ENCODE peak calls at places on chromosomes 1 and 21, in six cellular contexts. One of them, this sample, is unnamed.

GRCh38 chr1:63828322-63829044 is 54.7 kb downstream of the ROR1 start:
- DNase-seq in activated T-cell treated with anti-CD3 and anti-CD28 coated beads for 24 hours: no peak
- DNase-seq in hippocampal formation: no peak
- DNase-seq in progenitor cell of endocrine pancreas: no peak
- DNase-seq in Kasumi-1: no peak
- DNase-seq in occipital lobe: no peak
- DNase-seq in this sample: no peak

GRCh38 chr1:231695439-231696255 is 69.1 kb downstream of the DISC1 start:
- DNase-seq in activated T-cell treated with anti-CD3 and anti-CD28 coated beads for 24 hours: no peak
- DNase-seq in hippocampal formation: peak; percentile 27
- DNase-seq in progenitor cell of endocrine pancreas: no peak
- DNase-seq in Kasumi-1: no peak
- DNase-seq in occipital lobe: no peak
- DNase-seq in this sample: no peak

GRCh38 chr1:82177190-82177589 is 376.5 kb downstream of the ADGRL2 start:
- DNase-seq in activated T-cell treated with anti-CD3 and anti-CD28 coated beads for 24 hours: no peak
- DNase-seq in hippocampal formation: no peak
- DNase-seq in progenitor cell of endocrine pancreas: no peak
- DNase-seq in Kasumi-1: no peak
- DNase-seq in occipital lobe: no peak
- DNase-seq in this sample: no peak

GRCh38 chr1:89986020-89986419 is 8.9 kb upstream of the ZNF326 start:
- DNase-seq in activated T-cell treated with anti-CD3 and anti-CD28 coated beads for 24 hours: no peak
- DNase-seq in hippocampal formation: no peak
- DNase-seq in progenitor cell of endocrine pancreas: no peak
- DNase-seq in Kasumi-1: no peak
- DNase-seq in occipital lobe: no peak
- DNase-seq in this sample: no peak

GRCh38 chr1:65150583-65151263 is 2.7 kb downstream of the AK4 start:
- DNase-seq in activated T-cell treated with anti-CD3 and anti-CD28 coated beads for 24 hours: no peak
- DNase-seq in hippocampal formation: no peak
- DNase-seq in progenitor cell of endocrine pancreas: no peak
- DNase-seq in Kasumi-1: no peak
- DNase-seq in occipital lobe: no peak
- DNase-seq in this sample: no peak

GRCh38 chr1:218339267-218339831 is 5.8 kb upstream of the TGFB2 start:
- DNase-seq in activated T-cell treated with anti-CD3 and anti-CD28 coated beads for 24 hours: no peak
- DNase-seq in hippocampal formation: no peak
- DNase-seq in progenitor cell of endocrine pancreas: no peak
- DNase-seq in Kasumi-1: peak; percentile 34
- DNase-seq in occipital lobe: no peak
- DNase-seq in this sample: no peak

GRCh38 chr1:166947398-166948043 is 27.8 kb downstream of the ILDR2 start:
- DNase-seq in activated T-cell treated with anti-CD3 and anti-CD28 coated beads for 24 hours: no peak
- DNase-seq in hippocampal formation: peak; percentile 90
- DNase-seq in progenitor cell of endocrine pancreas: peak; percentile 39
- DNase-seq in Kasumi-1: no peak
- DNase-seq in occipital lobe: peak; percentile 82
- DNase-seq in this sample: no peak

GRCh38 chr21:35044770-35045538 is 4.1 kb downstream of the RUNX1 start:
- DNase-seq in activated T-cell treated with anti-CD3 and anti-CD28 coated beads for 24 hours: no peak
- DNase-seq in hippocampal formation: no peak
- DNase-seq in progenitor cell of endocrine pancreas: no peak
- DNase-seq in Kasumi-1: no peak
- DNase-seq in occipital lobe: no peak
- DNase-seq in this sample: no peak

GRCh38 chr1:64215576-64215975 is 12.2 kb downstream of the UBE2U start:
- DNase-seq in activated T-cell treated with anti-CD3 and anti-CD28 coated beads for 24 hours: no peak
- DNase-seq in hippocampal formation: no peak
- DNase-seq in progenitor cell of endocrine pancreas: no peak
- DNase-seq in Kasumi-1: no peak
- DNase-seq in occipital lobe: no peak
- DNase-seq in this sample: no peak

GRCh38 chr1:230717251-230717650 is 3.3 kb upstream of the AGT start:
- DNase-seq in activated T-cell treated with anti-CD3 and anti-CD28 coated beads for 24 hours: no peak
- DNase-seq in hippocampal formation: no peak
- DNase-seq in progenitor cell of endocrine pancreas: no peak
- DNase-seq in Kasumi-1: no peak
- DNase-seq in occipital lobe: no peak
- DNase-seq in this sample: no peak

GRCh38 chr1:19370453-19371170 is 58.5 kb downstream of the SLC66A1 start:
- DNase-seq in activated T-cell treated with anti-CD3 and anti-CD28 coated beads for 24 hours: no peak
- DNase-seq in hippocampal formation: no peak
- DNase-seq in progenitor cell of endocrine pancreas: no peak
- DNase-seq in Kasumi-1: no peak
- DNase-seq in occipital lobe: no peak
- DNase-seq in this sample: no peak

GRCh38 chr1:172351761-172352161 is 68.7 kb upstream of the C1orf105 start:
- DNase-seq in activated T-cell treated with anti-CD3 and anti-CD28 coated beads for 24 hours: no peak
- DNase-seq in hippocampal formation: no peak
- DNase-seq in progenitor cell of endocrine pancreas: no peak
- DNase-seq in Kasumi-1: no peak
- DNase-seq in occipital lobe: no peak
- DNase-seq in this sample: no peak

GRCh38 chr1:25694167-25694566 is 77.6 kb downstream of the MAN1C1 start:
- DNase-seq in activated T-cell treated with anti-CD3 and anti-CD28 coated beads for 24 hours: no peak
- DNase-seq in hippocampal formation: peak; percentile 18
- DNase-seq in progenitor cell of endocrine pancreas: no peak
- DNase-seq in Kasumi-1: no peak
- DNase-seq in occipital lobe: no peak
- DNase-seq in this sample: no peak

GRCh38 chr1:102252731-102253360 is 256.1 kb upstream of the OLFM3 start:
- DNase-seq in activated T-cell treated with anti-CD3 and anti-CD28 coated beads for 24 hours: no peak
- DNase-seq in hippocampal formation: no peak
- DNase-seq in progenitor cell of endocrine pancreas: no peak
- DNase-seq in Kasumi-1: no peak
- DNase-seq in occipital lobe: no peak
- DNase-seq in this sample: no peak

GRCh38 chr1:154871374-154871773 is 1.3 kb upstream of the KCNN3 start:
- DNase-seq in activated T-cell treated with anti-CD3 and anti-CD28 coated beads for 24 hours: no peak
- DNase-seq in hippocampal formation: no peak
- DNase-seq in progenitor cell of endocrine pancreas: no peak
- DNase-seq in Kasumi-1: no peak
- DNase-seq in occipital lobe: no peak
- DNase-seq in this sample: no peak

GRCh38 chr1:154583691-154584212 is 16.2 kb downstream of the CHRNB2 start:
- DNase-seq in activated T-cell treated with anti-CD3 and anti-CD28 coated beads for 24 hours: no peak
- DNase-seq in hippocampal formation: no peak
- DNase-seq in progenitor cell of endocrine pancreas: no peak
- DNase-seq in Kasumi-1: no peak
- DNase-seq in occipital lobe: no peak
- DNase-seq in this sample: no peak

GRCh38 chr1:108560143-108560429 is 186 bp downstream of the EEIG2 start:
- DNase-seq in activated T-cell treated with anti-CD3 and anti-CD28 coated beads for 24 hours: no peak
- DNase-seq in hippocampal formation: no peak
- DNase-seq in progenitor cell of endocrine pancreas: peak; percentile 16
- DNase-seq in Kasumi-1: no peak
- DNase-seq in occipital lobe: no peak
- DNase-seq in this sample: no peak

GRCh38 chr1:31639543-31639942 is 5.1 kb downstream of the PEF1 start:
- DNase-seq in activated T-cell treated with anti-CD3 and anti-CD28 coated beads for 24 hours: no peak
- DNase-seq in hippocampal formation: no peak
- DNase-seq in progenitor cell of endocrine pancreas: no peak
- DNase-seq in Kasumi-1: peak; percentile 8
- DNase-seq in occipital lobe: no peak
- DNase-seq in this sample: no peak

GRCh38 chr21:33640697-33641338 is 723 bp downstream of the CRYZL1 start:
- DNase-seq in activated T-cell treated with anti-CD3 and anti-CD28 coated beads for 24 hours: no peak
- DNase-seq in hippocampal formation: no peak
- DNase-seq in progenitor cell of endocrine pancreas: no peak
- DNase-seq in Kasumi-1: peak; percentile 38
- DNase-seq in occipital lobe: no peak
- DNase-seq in this sample: no peak

GRCh38 chr1:18320051-18320450 is 160.7 kb upstream of the KLHDC7A start:
- DNase-seq in activated T-cell treated with anti-CD3 and anti-CD28 coated beads for 24 hours: no peak
- DNase-seq in hippocampal formation: no peak
- DNase-seq in progenitor cell of endocrine pancreas: no peak
- DNase-seq in Kasumi-1: no peak
- DNase-seq in occipital lobe: no peak
- DNase-seq in this sample: no peak

GRCh38 chr1:89451011-89451410 is 73.6 kb upstream of the LRRC8B start:
- DNase-seq in activated T-cell treated with anti-CD3 and anti-CD28 coated beads for 24 hours: no peak
- DNase-seq in hippocampal formation: no peak
- DNase-seq in progenitor cell of endocrine pancreas: no peak
- DNase-seq in Kasumi-1: no peak
- DNase-seq in occipital lobe: no peak
- DNase-seq in this sample: no peak

GRCh38 chr1:100658716-100659026 is 60.9 kb upstream of the VCAM1 start:
- DNase-seq in activated T-cell treated with anti-CD3 and anti-CD28 coated beads for 24 hours: no peak
- DNase-seq in hippocampal formation: no peak
- DNase-seq in progenitor cell of endocrine pancreas: no peak
- DNase-seq in Kasumi-1: no peak
- DNase-seq in occipital lobe: no peak
- DNase-seq in this sample: no peak

GRCh38 chr1:205069371-205070125 is 14.7 kb downstream of the TMEM81 start:
- DNase-seq in activated T-cell treated with anti-CD3 and anti-CD28 coated beads for 24 hours: no peak
- DNase-seq in hippocampal formation: no peak
- DNase-seq in progenitor cell of endocrine pancreas: no peak
- DNase-seq in Kasumi-1: no peak
- DNase-seq in occipital lobe: no peak
- DNase-seq in this sample: no peak

GRCh38 chr1:92136316-92136715 is 56.2 kb downstream of the BTBD8 start:
- DNase-seq in activated T-cell treated with anti-CD3 and anti-CD28 coated beads for 24 hours: no peak
- DNase-seq in hippocampal formation: no peak
- DNase-seq in progenitor cell of endocrine pancreas: no peak
- DNase-seq in Kasumi-1: no peak
- DNase-seq in occipital lobe: no peak
- DNase-seq in this sample: no peak

GRCh38 chr1:151714820-151715725 is 1.5 kb downstream of the CELF3 start:
- DNase-seq in activated T-cell treated with anti-CD3 and anti-CD28 coated beads for 24 hours: no peak
- DNase-seq in hippocampal formation: no peak
- DNase-seq in progenitor cell of endocrine pancreas: no peak
- DNase-seq in Kasumi-1: no peak
- DNase-seq in occipital lobe: no peak
- DNase-seq in this sample: no peak

GRCh38 chr1:6512245-6512907 is 20.9 kb upstream of the PLEKHG5 start:
- DNase-seq in activated T-cell treated with anti-CD3 and anti-CD28 coated beads for 24 hours: no peak
- DNase-seq in hippocampal formation: no peak
- DNase-seq in progenitor cell of endocrine pancreas: no peak
- DNase-seq in Kasumi-1: no peak
- DNase-seq in occipital lobe: no peak
- DNase-seq in this sample: no peak

GRCh38 chr21:41861255-41861654 is 17.9 kb downstream of the PRDM15 start:
- DNase-seq in activated T-cell treated with anti-CD3 and anti-CD28 coated beads for 24 hours: no peak
- DNase-seq in hippocampal formation: no peak
- DNase-seq in progenitor cell of endocrine pancreas: no peak
- DNase-seq in Kasumi-1: no peak
- DNase-seq in occipital lobe: no peak
- DNase-seq in this sample: no peak

GRCh38 chr21:41566500-41567014 is 58.6 kb upstream of the TMPRSS2 start:
- DNase-seq in activated T-cell treated with anti-CD3 and anti-CD28 coated beads for 24 hours: no peak
- DNase-seq in hippocampal formation: no peak
- DNase-seq in progenitor cell of endocrine pancreas: no peak
- DNase-seq in Kasumi-1: no peak
- DNase-seq in occipital lobe: no peak
- DNase-seq in this sample: no peak

GRCh38 chr1:66752000-66752592 is at the start of gene DYNLT5:
- DNase-seq in activated T-cell treated with anti-CD3 and anti-CD28 coated beads for 24 hours: no peak
- DNase-seq in hippocampal formation: peak; percentile 45
- DNase-seq in progenitor cell of endocrine pancreas: peak; percentile 34
- DNase-seq in Kasumi-1: peak; percentile 92
- DNase-seq in occipital lobe: peak; percentile 45
- DNase-seq in this sample: no peak

GRCh38 chr1:43914576-43915525 is 18.8 kb upstream of the ARTN start:
- DNase-seq in activated T-cell treated with anti-CD3 and anti-CD28 coated beads for 24 hours: no peak
- DNase-seq in hippocampal formation: no peak
- DNase-seq in progenitor cell of endocrine pancreas: no peak
- DNase-seq in Kasumi-1: no peak
- DNase-seq in occipital lobe: no peak
- DNase-seq in this sample: no peak